ENCODE peak calls at places on chromosomes 5 and 9, in four cellular contexts. One of them, this sample, is unnamed.

GRCh38 chr9:121085661-121086060 is 10.9 kb downstream of the CNTRL start:
- DNase-seq in K562: no peak
- DNase-seq in GM12878: no peak
- DNase-seq in HL-60: no peak
- DNase-seq in this sample: no peak

GRCh38 chr9:13378171-13378570 is 98.7 kb upstream of the MPDZ start:
- DNase-seq in K562: no peak
- DNase-seq in GM12878: no peak
- DNase-seq in HL-60: no peak
- DNase-seq in this sample: no peak

GRCh38 chr5:56817306-56817986 is 2.1 kb downstream of the MAP3K1 start:
- DNase-seq in K562: no peak
- DNase-seq in GM12878: no peak
- DNase-seq in HL-60: no peak
- DNase-seq in this sample: no peak

GRCh38 chr5:159819671-159820411 is 96.4 kb upstream of the ADRA1B start:
- DNase-seq in K562: no peak
- DNase-seq in GM12878: no peak
- DNase-seq in HL-60: peak
- DNase-seq in this sample: no peak

GRCh38 chr5:40494631-40495030 is 185.1 kb upstream of the PTGER4 start:
- DNase-seq in K562: no peak
- DNase-seq in GM12878: no peak
- DNase-seq in HL-60: no peak
- DNase-seq in this sample: no peak

GRCh38 chr5:90518666-90519065 is 10.7 kb downstream of the LYSMD3 start:
- DNase-seq in K562: no peak
- DNase-seq in GM12878: no peak
- DNase-seq in HL-60: no peak
- DNase-seq in this sample: no peak

GRCh38 chr9:9177081-9177480 is 1377.5 kb upstream of the DMAC1 start:
- DNase-seq in K562: no peak
- DNase-seq in GM12878: no peak
- DNase-seq in HL-60: no peak
- DNase-seq in this sample: no peak

GRCh38 chr9:7117676-7118561 is 360.1 kb downstream of the KDM4C start:
- DNase-seq in K562: no peak
- DNase-seq in GM12878: peak
- DNase-seq in HL-60: no peak
- DNase-seq in this sample: no peak

DNA sequence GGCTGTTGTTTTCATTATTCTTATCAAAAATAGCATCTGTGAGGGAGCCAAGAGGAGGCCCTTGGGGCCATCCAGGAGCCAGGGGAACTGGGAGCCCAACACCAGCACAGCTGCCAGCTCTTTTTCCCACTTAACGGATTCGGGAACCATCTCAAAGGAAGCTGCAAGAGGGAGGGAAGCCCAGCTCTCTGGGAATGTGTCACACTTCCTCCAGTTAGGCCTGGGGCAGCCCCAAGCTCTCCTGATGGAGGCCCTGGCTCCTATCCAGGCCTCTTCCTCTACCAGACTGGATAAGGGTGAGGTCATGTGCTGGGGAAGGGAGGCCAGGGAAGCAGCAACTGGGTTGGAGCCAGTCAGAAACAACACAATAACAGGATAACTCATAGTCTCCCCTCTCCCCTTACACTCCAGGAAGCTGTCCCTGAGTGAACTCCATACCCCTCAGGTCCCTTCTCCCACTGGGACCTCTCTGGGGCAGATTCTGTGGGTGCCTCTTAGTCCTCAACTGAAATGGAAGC is 12.7 kb downstream of the CSF2 start:
- DNase-seq in K562: peak
- DNase-seq in GM12878: no peak
- DNase-seq in HL-60: no peak
- DNase-seq in this sample: no peak
- TF ChIP-seq SPI1 in K562: no peak
- TF ChIP-seq SPI1 in GM12878: no peak
- TF ChIP-seq SPI1 in HL-60: no peak
- TF ChIP-seq SPI1 in this sample: no peak

DNA sequence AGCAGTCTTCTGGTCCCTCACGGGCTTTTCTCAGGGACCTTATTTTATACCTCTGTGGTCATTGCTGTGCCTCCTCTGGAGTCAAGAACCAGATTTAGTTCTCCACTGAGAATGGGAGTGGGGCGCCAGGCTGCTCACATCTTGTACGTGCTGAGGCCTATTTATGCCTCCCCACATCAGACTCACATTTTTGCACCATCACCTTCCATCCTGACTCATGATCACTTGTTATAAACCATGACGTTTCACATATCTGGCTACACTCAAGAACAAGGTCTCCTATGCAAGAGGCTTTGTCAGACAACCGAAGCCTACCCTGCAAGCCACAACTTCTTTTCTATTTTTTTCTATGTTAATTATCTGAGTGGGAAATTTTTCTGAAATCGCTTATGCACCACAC is 10.7 kb downstream of the PRUNE2 start:
- DNase-seq in K562: no peak
- DNase-seq in GM12878: no peak
- DNase-seq in HL-60: no peak
- DNase-seq in this sample: no peak
- TF ChIP-seq SPI1 in K562: no peak
- TF ChIP-seq SPI1 in GM12878: no peak
- TF ChIP-seq SPI1 in HL-60: no peak
- TF ChIP-seq SPI1 in this sample: no peak

GRCh38 chr5:60883229-60883628 is 39.2 kb upstream of the ELOVL7 start:
- DNase-seq in K562: peak
- DNase-seq in GM12878: no peak
- DNase-seq in HL-60: no peak
- DNase-seq in this sample: no peak
- TF ChIP-seq SPI1 in K562: no peak
- TF ChIP-seq SPI1 in GM12878: no peak
- TF ChIP-seq SPI1 in HL-60: no peak
- TF ChIP-seq SPI1 in this sample: no peak

GRCh38 chr5:59357421-59357977 is 536.0 kb downstream of the PDE4D start:
- DNase-seq in K562: peak
- DNase-seq in GM12878: no peak
- DNase-seq in HL-60: no peak
- DNase-seq in this sample: no peak
- TF ChIP-seq SPI1 in K562: no peak
- TF ChIP-seq SPI1 in GM12878: no peak
- TF ChIP-seq SPI1 in HL-60: no peak
- TF ChIP-seq SPI1 in this sample: no peak